ENCODE peak calls at places on chromosome 11, in five cellular contexts. P is fibroblast of lung, X is fibroblast of mammary gland, E is type B pancreatic cell, I is Caco-2. V is an unnamed sample.

GRCh38 chr11:2921261-2921660 is 8.0 kb downstream of the PHLDA2 start:
- DNase-seq in P (no peak), X (no peak), E (no peak), I (no peak), V (no peak)

GRCh38 chr11:76803811-76804600 is 20.9 kb downstream of the TSKU start:
- DNase-seq in P (peak; percentile 63), X (peak; percentile 80), E (peak; percentile 34), I (no peak), V (no peak)

GRCh38 chr11:114280696-114281095 is 15.5 kb upstream of the NNMT start:
- DNase-seq in P (peak; percentile 81), X (peak; percentile 86), E (no peak), I (peak; percentile 86), V (peak; percentile 88)

GRCh38 chr11:29321293-29322132 is 695.3 kb downstream of the KCNA4 start:
- DNase-seq in P (peak; percentile 49), X (peak; percentile 58), E (no peak), I (peak; percentile 7), V (peak; percentile 23)

GRCh38 chr11:130178441-130178971 is 18.9 kb downstream of the ST14 start:
- DNase-seq in P (no peak), X (peak; percentile 56), E (no peak), I (no peak), V (peak; percentile 53)

GRCh38 chr11:86575208-86575855 is 97.1 kb downstream of the ME3 start:
- DNase-seq in P (peak; percentile 43), X (peak; percentile 82), E (no peak), I (no peak), V (peak; percentile 65)

GRCh38 chr11:33631749-33632091 is 68.9 kb downstream of the C11orf91 start:
- DNase-seq in P (no peak), X (no peak), E (no peak), I (no peak), V (no peak)

GRCh38 chr11:44927174-44927661 is 23.5 kb downstream of the TP53I11 start:
- DNase-seq in P (peak; percentile 70), X (peak; percentile 67), E (peak; percentile 81), I (peak; percentile 75), V (peak; percentile 79)

GRCh38 chr11:15826826-15827225 is 529.5 kb downstream of the SOX6 start:
- DNase-seq in P (peak; percentile 22), X (peak; percentile 22), E (no peak), I (peak; percentile 71), V (peak; percentile 34)

GRCh38 chr11:35897019-35897418 is 46.8 kb upstream of the LDLRAD3 start:
- DNase-seq in P (no peak), X (no peak), E (no peak), I (no peak), V (no peak)

GRCh38 chr11:97355230-97355629 is 965.4 kb downstream of the JRKL start:
- DNase-seq in P (no peak), X (no peak), E (no peak), I (no peak), V (no peak)

GRCh38 chr11:131099013-131099412 is 182.7 kb upstream of the SNX19 start:
- DNase-seq in P (peak; percentile 34), X (peak; percentile 50), E (no peak), I (peak; percentile 61), V (no peak)

GRCh38 chr11:75014129-75014528 is 25.4 kb downstream of the NEU3 start:
- DNase-seq in P (peak; percentile 55), X (peak; percentile 91), E (no peak), I (no peak), V (peak; percentile 49)

GRCh38 chr11:129312741-129313587 is 62.7 kb upstream of the BARX2 start:
- DNase-seq in P (peak; percentile 45), X (peak; percentile 4), E (no peak), I (no peak), V (no peak)

GRCh38 chr11:122038543-122038942 is 77.5 kb downstream of the BLID start:
- DNase-seq in P (peak; percentile 43), X (peak; percentile 68), E (no peak), I (no peak), V (no peak)

GRCh38 chr11:15159085-15159484 is 44.4 kb downstream of the INSC start:
- DNase-seq in P (peak; percentile 54), X (peak; percentile 77), E (no peak), I (peak; percentile 21), V (peak; percentile 62)

GRCh38 chr11:85590848-85591483 is 36.2 kb downstream of the DLG2 start:
- DNase-seq in P (peak; percentile 42), X (peak; percentile 51), E (no peak), I (peak; percentile 30), V (peak; percentile 38)

GRCh38 chr11:638616-639323 is 1.7 kb downstream of the DRD4 start:
- DNase-seq in P (no peak), X (no peak), E (no peak), I (no peak), V (no peak)

GRCh38 chr11:15333407-15333806 is 218.7 kb downstream of the INSC start:
- DNase-seq in P (no peak), X (no peak), E (no peak), I (no peak), V (no peak)

GRCh38 chr11:66886671-66887221 is 29.9 kb downstream of the LRFN4 start:
- DNase-seq in P (no peak), X (peak; percentile 75), E (no peak), I (no peak), V (peak; percentile 19)

GRCh38 chr11:3159296-3160190 is 5.6 kb downstream of the OSBPL5 start:
- DNase-seq in P (peak; percentile 58), X (peak; percentile 29), E (no peak), I (no peak), V (no peak)

GRCh38 chr11:2531277-2531986 is 86.6 kb downstream of the KCNQ1 start:
- DNase-seq in P (peak; percentile 46), X (peak; percentile 36), E (peak; percentile 88), I (peak; percentile 87), V (peak; percentile 51)

GRCh38 chr11:63609971-63610580 is 4.2 kb downstream of the PLAAT3 start:
- DNase-seq in P (no peak), X (peak; percentile 63), E (no peak), I (no peak), V (no peak)

GRCh38 chr11:62542750-62543567 is 3.6 kb downstream of the AHNAK start:
- DNase-seq in P (peak; percentile 81), X (peak; percentile 86), E (peak; percentile 87), I (peak; percentile 88), V (peak; percentile 82)

GRCh38 chr11:72613977-72614376 is 60.2 kb downstream of the PDE2A start:
- DNase-seq in P (no peak), X (no peak), E (no peak), I (no peak), V (no peak)

DNA sequence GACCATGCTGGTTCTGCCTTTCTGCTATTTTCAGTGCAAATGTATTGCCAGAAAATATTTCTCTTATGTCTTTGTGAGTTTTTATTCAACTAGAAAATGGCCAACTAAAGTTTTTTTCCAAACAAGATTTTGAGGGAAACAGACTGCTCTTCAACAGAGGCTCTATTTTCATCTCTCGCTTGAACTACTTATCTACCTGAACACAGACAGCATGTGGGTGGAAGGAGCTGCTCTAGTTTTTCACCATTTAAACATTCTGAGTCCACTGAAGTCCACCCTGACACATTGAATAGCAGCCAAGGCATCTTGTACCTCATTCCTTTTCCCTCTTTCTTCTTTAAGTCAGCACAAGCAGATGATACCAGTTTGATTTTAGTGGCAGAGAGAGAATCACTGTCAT is 9.8 kb upstream of the OR9I1 start:
- DNase-seq in P (no peak), X (no peak), E (no peak), I (no peak), V (no peak)
- TF ChIP-seq CTCF in P (no peak), X (no peak), E (no peak), I (no peak), V (no peak)

GRCh38 chr11:115550291-115551059 is 46.3 kb upstream of the CADM1 start:
- DNase-seq in P (no peak), X (no peak), E (no peak), I (no peak), V (no peak)
- TF ChIP-seq CTCF in P (no peak), X (no peak), E (no peak), I (no peak), V (no peak)

GRCh38 chr11:11706022-11706421 is 84.2 kb upstream of the GALNT18 start:
- DNase-seq in P (no peak), X (peak; percentile 5), E (no peak), I (no peak), V (peak; percentile 61)

GRCh38 chr11:11703885-11704284 is 82.1 kb upstream of the GALNT18 start:
- DNase-seq in P (no peak), X (no peak), E (no peak), I (no peak), V (no peak)

GRCh38 chr11:11697796-11698195 is 76.0 kb upstream of the GALNT18 start:
- DNase-seq in P (no peak), X (no peak), E (no peak), I (no peak), V (no peak)

GRCh38 chr11:11701070-11701469 is 79.3 kb upstream of the GALNT18 start:
- DNase-seq in P (peak; percentile 3), X (peak; percentile 47), E (no peak), I (no peak), V (peak; percentile 60)
- TF ChIP-seq CTCF in P (no peak), X (peak; percentile 12), E (no peak), I (no peak), V (peak; percentile 33)

GRCh38 chr11:68325183-68325893 is 12.9 kb downstream of the LRP5 start:
- DNase-seq in P (no peak), X (no peak), E (no peak), I (no peak), V (no peak)
- TF ChIP-seq CTCF in P (no peak), X (no peak), E (peak; percentile 27), I (no peak), V (no peak)

GRCh38 chr11:111046291-111046690 is 199.2 kb upstream of the POU2AF2 start:
- DNase-seq in P (no peak), X (peak; percentile 21), E (no peak), I (no peak), V (no peak)
- TF ChIP-seq CTCF in P (no peak), X (no peak), E (no peak), I (no peak), V (no peak)

GRCh38 chr11:69863544-69864200 is 44.5 kb upstream of the FGF3 start:
- DNase-seq in P (no peak), X (no peak), E (no peak), I (no peak), V (no peak)
- TF ChIP-seq CTCF in P (no peak), X (no peak), E (no peak), I (no peak), V (no peak)

GRCh38 chr11:116844722-116845121 is 7.3 kb upstream of the APOA1 start:
- DNase-seq in P (no peak), X (no peak), E (no peak), I (no peak), V (no peak)
- TF ChIP-seq CTCF in P (no peak), X (no peak), E (no peak), I (no peak), V (no peak)

GRCh38 chr11:21986361-21986760 is 206.5 kb upstream of the ANO5 start:
- DNase-seq in P (no peak), X (no peak), E (no peak), I (no peak), V (no peak)

GRCh38 chr11:21988477-21988876 is 204.4 kb upstream of the ANO5 start:
- DNase-seq in P (no peak), X (no peak), E (no peak), I (no peak), V (peak; percentile 8)
- TF ChIP-seq CTCF in P (no peak), X (no peak), E (no peak), I (no peak), V (no peak)